ENCODE peak calls at places on chromosomes 5 and 9, in four cellular contexts. U is lower leg skin, M is cardiac fibroblast, X is upper lobe of right lung. P is an unnamed sample.
A peak's percentile ranks its signal among the peaks of the same experiment; 100 is the strongest.

GRCh38 chr5:133460172-133460758 is 152.1 kb downstream of the FSTL4 start:
- DNase-seq in U (no peak), M (peak; percentile 9), X (no peak), P (no peak)

GRCh38 chr9:75105841-75106240 is 17.5 kb downstream of the OSTF1 start:
- DNase-seq in U (no peak), M (peak; percentile 56), X (no peak), P (no peak)

GRCh38 chr5:123037104-123037418 is 536 bp upstream of the PPIC start:
- DNase-seq in M (no peak), X (no peak), U (no peak), P (peak; percentile 0)

GRCh38 chr9:69044226-69045219 is 9.0 kb downstream of the FXN start:
- DNase-seq in U (peak; percentile 71), M (peak; percentile 71), X (no peak), P (no peak)

GRCh38 chr9:83266618-83267543 is 203.9 kb upstream of the RASEF start:
- DNase-seq in X (no peak), U (no peak), M (peak; percentile 46), P (no peak)

GRCh38 chr9:16184964-16185646 is 632.3 kb downstream of the CCDC171 start:
- DNase-seq in X (no peak), M (no peak), U (no peak), P (no peak)

GRCh38 chr9:131239307-131239975 is 36.9 kb downstream of the FAM78A start:
- DNase-seq in M (no peak), X (no peak), U (no peak), P (no peak)

GRCh38 chr5:159631001-159631400 is 285.3 kb upstream of the ADRA1B start:
- DNase-seq in M (no peak), U (no peak), X (no peak), P (no peak)

GRCh38 chr5:89338935-89339334 is 456.0 kb upstream of the MEF2C start:
- DNase-seq in U (no peak), M (peak; percentile 70), X (no peak), P (peak; percentile 62)

GRCh38 chr9:130498298-130498917 is 53.6 kb downstream of the ASS1 start:
- DNase-seq in M (no peak), X (no peak), U (no peak), P (no peak)

DNA sequence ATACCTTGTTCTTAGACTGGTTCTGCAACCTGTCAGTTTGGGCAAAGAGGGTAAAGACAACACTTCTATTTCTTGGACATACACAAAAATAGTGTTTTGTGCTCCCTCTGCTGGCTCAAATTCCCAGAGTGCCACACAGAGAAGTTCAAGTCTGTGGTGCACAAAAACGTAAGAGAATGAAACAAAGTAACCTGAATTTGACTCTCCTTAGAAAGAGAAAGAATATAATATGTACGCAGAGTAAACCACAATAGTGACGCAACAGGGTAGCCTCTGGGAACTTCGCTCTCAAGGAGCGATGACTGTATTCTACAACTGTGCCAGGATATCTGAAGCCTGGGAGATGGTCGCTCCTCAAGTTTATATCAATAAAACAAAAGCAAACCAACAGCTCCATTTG is 18.5 kb downstream of the DDX31 start:
- DNase-seq in U (no peak), M (peak; percentile 82), X (no peak), P (peak; percentile 89)
- TF ChIP-seq CTCF in U (no peak), M (peak; percentile 62), X (peak; percentile 15), P (peak; percentile 74)

GRCh38 chr9:90611121-90611520 is 31.5 kb downstream of the DIRAS2 start:
- DNase-seq in X (no peak), M (no peak), U (no peak), P (no peak)

GRCh38 chr9:90608141-90608540 is 34.5 kb downstream of the DIRAS2 start:
- DNase-seq in X (no peak), U (no peak), M (no peak), P (no peak)

GRCh38 chr9:90613502-90613901 is 29.1 kb downstream of the DIRAS2 start:
- DNase-seq in U (no peak), X (no peak), M (no peak), P (no peak)

GRCh38 chr9:90612957-90613356 is 29.7 kb downstream of the DIRAS2 start:
- DNase-seq in X (no peak), M (no peak), U (no peak), P (no peak)

GRCh38 chr9:90611568-90611967 is 31.1 kb downstream of the DIRAS2 start:
- DNase-seq in U (no peak), X (no peak), M (no peak), P (no peak)
- H3K4me3 ChIP-seq in U (no peak overlapping the region), X (no peak overlapping the region), M (no peak overlapping the region), P (no peak overlapping the region)

GRCh38 chr5:103464801-103465484 is 97.6 kb downstream of the NUDT12 start:
- DNase-seq in X (no peak), M (peak; percentile 29), U (no peak), P (no peak)
- TF ChIP-seq CTCF in X (no peak), M (no peak), U (no peak), P (peak; percentile 44)

GRCh38 chr9:128361981-128362646 is 9.1 kb upstream of the URM1 start:
- DNase-seq in U (peak; percentile 97), M (peak; percentile 91), X (peak; percentile 87), P (peak; percentile 63)

GRCh38 chr9:128362774-128363173 is 8.4 kb upstream of the URM1 start:
- DNase-seq in U (no peak), X (no peak), M (no peak), P (no peak)

GRCh38 chr9:128369024-128369706 is 2.0 kb upstream of the URM1 start:
- DNase-seq in M (no peak), U (no peak), X (no peak), P (no peak)

GRCh38 chr9:128361296-128361980 is 9.7 kb upstream of the URM1 start:
- DNase-seq in X (no peak), U (no peak), M (no peak), P (no peak)

DNA sequence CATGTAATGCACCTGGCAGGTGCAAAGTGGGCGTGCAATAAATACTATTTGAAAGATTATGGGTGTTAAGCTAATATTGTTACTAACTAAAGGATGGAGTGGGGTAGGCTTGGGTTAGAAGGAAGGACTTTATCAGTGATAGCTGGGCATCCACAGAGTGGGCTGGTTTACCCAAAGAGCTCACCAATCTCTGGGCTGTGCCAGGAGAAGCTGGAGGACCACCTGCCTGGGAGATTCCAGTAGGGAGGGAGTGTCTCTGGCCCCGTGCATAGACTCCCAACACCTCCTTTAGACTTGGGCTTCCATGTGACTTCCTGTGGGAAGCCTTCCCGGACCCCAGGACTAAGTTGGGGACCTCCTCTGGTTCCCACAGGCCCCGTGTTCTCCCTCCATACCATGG is 5.6 kb upstream of the URM1 start:
- DNase-seq in X (no peak), U (no peak), M (no peak), P (no peak)
- H3K4me3 ChIP-seq in X (no peak overlapping the region), U (no peak overlapping the region), M (no peak overlapping the region), P (no peak overlapping the region)

GRCh38 chr9:125428060-125428481 is 166.4 kb downstream of the GAPVD1 start:
- DNase-seq in X (peak; percentile 74), U (no peak), M (peak; percentile 17), P (no peak)
- TF ChIP-seq CTCF in X (peak; percentile 50), U (no peak), M (peak; percentile 49), P (peak; percentile 44)

GRCh38 chr9:109120204-109120789 is 550 bp upstream of the TMEM245 start:
- DNase-seq in X (no peak), U (no peak), M (no peak), P (no peak)
- H3K4me3 ChIP-seq in X (no peak overlapping the region), U (no peak overlapping the region), M (no peak overlapping the region), P (no peak overlapping the region)

GRCh38 chr9:1732670-1733069 is 282.5 kb upstream of the SMARCA2 start:
- DNase-seq in X (no peak), U (no peak), M (no peak), P (no peak)
- TF ChIP-seq CTCF in X (no peak), U (no peak), M (no peak), P (no peak)

DNA sequence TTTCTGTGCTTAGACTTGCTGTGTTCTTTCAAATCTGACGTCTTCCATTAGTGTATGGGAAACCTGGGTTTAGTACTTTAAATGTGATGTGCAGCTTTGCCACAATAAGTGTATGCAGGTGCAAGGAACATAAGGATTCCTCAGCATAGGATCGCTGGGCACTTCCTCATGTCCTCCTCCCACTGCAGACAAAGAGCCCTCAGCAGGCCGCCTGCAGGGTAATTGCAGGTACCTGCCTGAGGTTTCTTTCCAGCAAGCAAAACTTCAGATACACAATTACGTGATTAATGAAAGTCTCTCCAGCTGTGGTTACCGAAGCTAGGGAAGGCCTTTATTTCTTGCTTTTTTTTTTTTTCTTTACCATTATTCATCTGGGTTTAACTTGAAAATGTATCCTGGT is 233.1 kb downstream of the RFK start:
- DNase-seq in U (no peak), M (no peak), X (no peak), P (no peak)
- H3K4me3 ChIP-seq in U (no peak overlapping the region), M (no peak overlapping the region), X (no peak overlapping the region), P (no peak overlapping the region)

DNA sequence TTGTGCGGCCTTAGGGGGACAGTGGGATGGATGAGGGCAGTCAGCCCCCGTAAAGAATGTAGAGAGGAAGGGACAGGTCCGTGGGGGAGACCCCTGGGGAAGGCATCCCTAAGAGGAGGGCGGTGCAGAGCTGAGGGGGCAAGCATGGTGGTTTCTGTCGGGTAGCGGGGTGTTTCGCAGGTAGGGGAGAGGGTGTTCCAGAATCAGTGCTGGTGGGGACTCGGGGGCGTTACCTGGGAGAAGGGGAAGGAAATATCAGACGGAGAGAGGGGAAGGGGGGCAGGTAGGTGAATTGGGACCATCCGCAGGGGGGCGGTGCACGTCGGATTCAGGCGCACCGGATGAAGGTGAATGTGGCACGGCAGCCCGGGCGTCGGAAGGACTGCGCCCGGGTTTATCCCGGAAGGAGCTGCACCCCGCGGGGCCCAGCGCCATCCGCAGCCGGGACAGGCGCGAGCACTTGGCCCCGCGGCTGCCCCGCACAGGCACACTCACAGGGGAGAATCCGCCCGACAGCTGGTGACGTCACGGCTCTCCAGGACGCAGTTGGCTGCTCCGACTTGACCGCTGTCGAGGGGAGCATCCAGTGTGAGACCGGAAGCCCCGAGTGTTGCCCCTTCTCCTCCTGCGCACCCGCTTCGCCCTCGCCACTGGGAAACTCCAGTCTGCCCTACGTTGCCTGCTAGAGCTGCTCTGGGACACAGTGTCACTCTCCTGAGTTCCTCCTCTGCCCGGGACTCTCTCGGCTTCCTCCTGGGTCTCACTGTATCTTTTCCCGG is 1.3 kb downstream of the CD72 start:
- DNase-seq in U (peak; percentile 92), X (peak; percentile 89), M (peak; percentile 63), P (no peak)
- TF ChIP-seq CTCF in U (no peak), X (peak; percentile 11), M (no peak), P (no peak)

DNA sequence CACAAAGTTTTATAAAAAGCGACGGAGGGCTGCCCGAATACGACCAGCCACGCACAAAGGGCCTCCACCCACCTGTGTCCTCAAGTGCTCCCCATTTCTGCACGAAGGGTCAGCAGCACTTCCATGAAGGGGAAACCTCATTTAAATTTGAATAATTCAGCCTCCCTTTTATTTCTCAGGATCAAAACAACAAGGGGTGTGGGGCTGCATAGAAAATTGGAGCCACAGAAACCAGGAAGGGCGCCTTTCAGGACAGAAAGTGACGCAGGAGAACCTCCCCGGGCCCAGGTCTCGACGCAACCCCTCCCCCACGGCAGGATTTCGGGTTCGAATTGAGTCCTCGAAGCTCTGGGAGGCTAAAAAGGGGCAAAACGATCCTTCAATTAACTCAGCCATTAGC is 2.1 kb downstream of the NRARP start:
- DNase-seq in X (no peak), U (no peak), M (no peak), P (no peak)
- H3K4me3 ChIP-seq in X (peak overlapping the region; percentile 55), U (no peak overlapping the region), M (no peak overlapping the region), P (no peak overlapping the region)

P was measured in astrocyte of the cerebellum.